ENCODE peak calls at places on chromosomes 11 and 22, in four cellular contexts. X, Q, D and S are unnamed samples.

GRCh38 chr11:61161190-61162091 is at the start of gene VPS37C:
- DNase-seq in X (peak), Q (peak), D (peak), S (peak)

GRCh38 chr11:126082251-126083109 is 19.8 kb upstream of the CDON start:
- DNase-seq in Q (no peak), X (no peak), D (no peak), S (no peak)

GRCh38 chr11:2789791-2790580 is 90.2 kb upstream of the KCNQ1OT1 start:
- DNase-seq in X (no peak), Q (no peak), D (no peak), S (no peak)

GRCh38 chr11:69008774-69009440 is 4.1 kb downstream of the MRGPRF start:
- DNase-seq in D (peak), Q (peak), X (peak), S (peak)

GRCh38 chr11:79942071-79942470 is 501.2 kb upstream of the TENM4 start:
- DNase-seq in X (no peak), Q (peak), D (peak), S (no peak)

GRCh38 chr22:19120829-19121630 is 1.2 kb downstream of the DGCR2 start:
- DNase-seq in Q (peak), X (peak), D (peak), S (peak)

GRCh38 chr22:29150701-29151100 is 55.0 kb upstream of the EMID1 start:
- DNase-seq in Q (no peak), X (no peak), D (no peak), S (no peak)

GRCh38 chr11:14203392-14203791 is 155.6 kb downstream of the RRAS2 start:
- DNase-seq in D (no peak), Q (no peak), X (no peak), S (no peak)

GRCh38 chr11:84722583-84723108 is 904.5 kb downstream of the DLG2 start:
- DNase-seq in D (no peak), Q (no peak), X (peak), S (no peak)

GRCh38 chr11:44424841-44425240 is 114.9 kb upstream of the ALX4 start:
- DNase-seq in X (no peak), D (no peak), Q (peak), S (no peak)

GRCh38 chr22:22977479-22978200 is 90.0 kb downstream of the IGLL5 start:
- DNase-seq in Q (no peak), D (no peak), X (no peak), S (no peak)

GRCh38 chr11:134573857-134574256 is 161.8 kb upstream of the B3GAT1 start:
- DNase-seq in Q (no peak), X (no peak), D (no peak), S (no peak)

GRCh38 chr22:40668611-40669390 is 10.5 kb upstream of the MCHR1 start:
- DNase-seq in Q (peak), D (peak), X (peak), S (no peak)

GRCh38 chr11:133836076-133836548 is 9.2 kb downstream of the SPATA19 start:
- DNase-seq in Q (no peak), D (no peak), X (no peak), S (no peak)

GRCh38 chr11:114896594-114896993 is 218.3 kb downstream of the NXPE2 start:
- DNase-seq in D (no peak), Q (no peak), X (no peak), S (no peak)

GRCh38 chr22:36453266-36453607 is 28.2 kb downstream of the TXN2 start:
- DNase-seq in Q (no peak), D (no peak), X (peak), S (no peak)

GRCh38 chr22:44337658-44338004 is 24.9 kb upstream of the SHISAL1 start:
- DNase-seq in Q (peak), D (peak), X (peak), S (peak)

GRCh38 chr11:20156280-20156875 is 3.9 kb downstream of the DBX1 start:
- DNase-seq in Q (no peak), D (no peak), X (no peak), S (no peak)

GRCh38 chr22:41919357-41920224 is 4.7 kb upstream of the SHISA8 start:
- DNase-seq in D (peak), Q (no peak), X (peak), S (peak)

GRCh38 chr11:76609736-76610370 is 60.7 kb downstream of the LRRC32 start:
- DNase-seq in X (peak), Q (no peak), D (no peak), S (peak)

GRCh38 chr11:62538470-62539237 is 8.0 kb downstream of the AHNAK start:
- DNase-seq in D (no peak), Q (no peak), X (peak), S (no peak)

GRCh38 chr11:117585631-117586030 is 211.4 kb downstream of the DSCAML1 start:
- DNase-seq in X (no peak), Q (no peak), D (no peak), S (no peak)

DNA sequence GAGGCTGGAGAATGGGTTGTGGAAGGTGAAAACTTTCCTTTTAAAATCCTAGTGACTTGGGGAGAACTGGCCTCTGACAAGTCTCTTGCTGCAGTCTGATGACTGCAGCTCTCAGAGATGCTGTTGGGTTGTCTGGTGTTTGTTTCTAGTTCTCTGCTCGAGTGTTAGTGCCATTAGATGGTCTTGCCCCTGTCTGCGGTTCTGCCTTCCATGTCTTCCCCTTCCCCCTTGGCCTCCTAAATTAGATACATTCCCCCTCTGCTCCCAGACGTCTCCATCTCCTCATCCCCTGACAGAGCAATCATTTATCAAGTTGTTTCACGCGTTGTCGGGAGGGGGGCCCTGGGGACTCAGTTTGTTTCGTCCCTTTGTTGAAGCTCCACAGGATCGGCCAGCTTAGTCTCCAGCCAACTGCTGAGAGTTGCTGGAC is 67.7 kb downstream of the CECR2 start:
- DNase-seq in Q (no peak), X (no peak), D (no peak), S (no peak)
- H3K4me3 ChIP-seq in Q (no peak), X (no peak), D (no peak), S (no peak)

GRCh38 chr11:45933131-45933821 is 10.8 kb downstream of the LARGE2 start:
- DNase-seq in Q (peak), X (peak), D (no peak), S (peak)
- H3K4me3 ChIP-seq in Q (no peak), X (no peak), D (no peak), S (no peak)

DNA sequence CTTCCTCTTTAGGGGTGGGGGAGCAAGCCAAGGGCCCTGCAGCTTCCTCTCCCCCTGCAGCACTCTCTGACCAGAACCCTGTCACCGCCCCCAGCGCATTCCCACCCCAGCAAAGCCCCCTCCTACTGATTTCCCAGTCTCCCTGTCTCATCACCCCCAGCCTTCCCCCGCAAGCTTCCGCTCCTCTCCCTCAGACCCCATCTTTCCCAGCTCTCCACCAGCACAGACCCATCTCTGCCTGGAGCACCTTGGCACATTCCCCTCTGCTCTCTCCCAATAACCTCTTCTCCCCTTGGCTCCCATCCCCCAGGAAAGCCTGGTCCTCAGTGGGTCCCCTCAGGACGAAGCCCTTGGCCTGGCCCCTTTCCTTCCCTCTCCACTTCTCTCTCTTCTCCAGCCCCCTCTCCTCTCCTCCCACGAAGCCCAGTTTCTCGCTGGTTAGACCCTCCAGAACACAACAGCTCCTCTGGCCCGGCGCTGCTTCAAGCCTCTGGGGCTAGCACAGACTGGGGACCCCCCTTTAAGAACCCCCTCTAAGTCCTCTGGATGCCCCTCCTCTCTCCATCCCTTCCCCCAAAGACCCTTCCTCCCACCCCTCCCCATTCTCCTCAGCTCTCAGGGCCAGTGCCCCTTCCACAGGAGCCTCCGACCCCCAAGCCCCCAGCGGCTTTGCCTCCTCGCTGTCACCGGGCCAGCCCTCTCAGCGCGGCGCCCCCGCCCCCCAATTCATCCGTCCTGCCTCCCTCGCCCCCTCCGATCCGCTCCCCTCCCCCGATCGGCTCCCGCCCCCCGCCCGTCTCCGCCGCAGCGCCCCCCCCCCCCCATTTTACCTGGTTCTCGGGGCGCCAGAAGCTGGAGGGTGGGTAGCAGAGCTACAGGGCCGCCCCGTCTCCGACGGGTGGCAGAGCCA is 601 bp downstream of the NRXN2 start:
- DNase-seq in Q (no peak), X (no peak), D (no peak), S (no peak)
- H3K4me3 ChIP-seq in Q (no peak), X (no peak), D (no peak), S (no peak)

GRCh38 chr11:64810891-64811272 is 531 bp upstream of the MEN1 start:
- DNase-seq in Q (no peak), D (no peak), X (no peak), S (peak)
- H3K4me3 ChIP-seq in Q (peak), D (peak), X (peak), S (peak)

GRCh38 chr22:46735747-46736608 is 2.1 kb downstream of the CERK start:
- DNase-seq in Q (no peak), X (peak), D (no peak), S (no peak)
- H3K4me3 ChIP-seq in Q (no peak), X (peak), D (no peak), S (no peak)

DNA sequence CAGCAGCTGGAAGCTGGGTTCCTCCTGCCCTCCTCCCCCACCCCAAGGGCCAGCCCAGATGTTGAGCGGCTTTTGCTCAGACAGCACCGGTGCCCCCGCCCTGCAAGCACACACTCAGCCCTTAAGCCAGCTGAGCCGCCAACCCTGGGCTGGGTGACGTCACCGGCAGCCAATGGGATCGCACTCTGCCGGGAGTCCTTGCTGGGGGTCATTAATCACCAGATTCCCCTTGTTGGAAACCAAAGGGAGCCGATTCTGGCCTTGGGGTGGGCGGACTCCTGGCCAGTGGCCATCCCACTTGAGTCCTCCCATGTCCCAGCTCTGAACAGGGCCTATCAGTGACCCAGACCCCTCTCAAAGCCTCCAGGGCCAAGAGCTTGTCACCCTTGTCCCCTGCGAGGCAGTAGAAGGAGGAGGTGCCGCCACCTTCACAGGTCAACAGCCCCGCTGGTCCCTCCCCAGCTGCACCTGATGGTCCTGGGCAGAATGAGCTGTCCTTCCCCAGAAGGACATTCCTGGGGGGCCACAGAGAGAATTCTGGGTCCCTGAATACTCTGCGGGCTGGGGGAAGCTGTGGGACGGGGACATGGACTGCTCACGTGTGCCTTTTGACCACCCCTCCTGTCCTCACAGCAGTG is 7.4 kb downstream of the DUSP8 start:
- DNase-seq in Q (no peak), X (peak), D (peak), S (peak)
- H3K4me3 ChIP-seq in Q (no peak), X (no peak), D (no peak), S (no peak)